ENCODE peak calls at places on chromosomes 1 and 21, in four cellular contexts. P, R, S and Q are unnamed samples.

GRCh38 chr1:99503276-99503747 is 142.6 kb upstream of the PALMD start:
- DNase-seq in S (no peak), R (peak), P (no peak), Q (no peak)

GRCh38 chr1:10308001-10308400 is 90.9 kb upstream of the PGD start:
- DNase-seq in S (no peak), R (no peak), P (no peak), Q (peak)

GRCh38 chr1:2199042-2199810 is 4.7 kb upstream of the FAAP20 start:
- DNase-seq in P (peak), R (peak), S (no peak), Q (peak)

GRCh38 chr1:156936721-156937220 is 16.3 kb downstream of the LRRC71 start:
- DNase-seq in S (no peak), P (no peak), R (no peak), Q (no peak)

GRCh38 chr1:8018492-8019228 is 7.4 kb downstream of the ERRFI1 start:
- DNase-seq in P (no peak), R (no peak), S (no peak), Q (no peak)

GRCh38 chr1:180168786-180169640 is 14.3 kb downstream of the QSOX1 start:
- DNase-seq in P (peak), S (peak), R (peak), Q (peak)

GRCh38 chr21:45975017-45975595 is 6.5 kb upstream of the COL6A1 start:
- DNase-seq in P (peak), R (peak), S (no peak), Q (peak)

GRCh38 chr1:67005068-67005467 is 48.9 kb downstream of the SLC35D1 start:
- DNase-seq in P (no peak), S (no peak), R (no peak), Q (no peak)

GRCh38 chr1:240619901-240620621 is 8.1 kb upstream of the GREM2 start:
- DNase-seq in S (no peak), P (peak), R (no peak), Q (no peak)

GRCh38 chr1:151855997-151856396 is 2.5 kb upstream of the THEM5 start:
- DNase-seq in P (no peak), S (no peak), R (no peak), Q (no peak)

GRCh38 chr1:70745199-70745598 is 302.4 kb downstream of the PTGER3 start:
- DNase-seq in S (peak), R (peak), P (no peak), Q (no peak)

GRCh38 chr1:85494957-85495266 is 30.0 kb upstream of the DDAH1 start:
- DNase-seq in R (peak), P (no peak), S (no peak), Q (no peak)

GRCh38 chr1:88079036-88079435 is 605.0 kb upstream of the PKN2 start:
- DNase-seq in S (peak), P (peak), R (peak), Q (no peak)

GRCh38 chr21:15005391-15005790 is 59.4 kb downstream of the NRIP1 start:
- DNase-seq in P (no peak), S (no peak), R (peak), Q (peak)

GRCh38 chr1:205538211-205538840 is 33.9 kb downstream of the CDK18 start:
- DNase-seq in P (no peak), S (no peak), R (peak), Q (no peak)

GRCh38 chr1:91889717-91890459 is 3.9 kb upstream of the TGFBR3 start:
- DNase-seq in P (no peak), S (no peak), R (peak), Q (no peak)

GRCh38 chr1:208942394-208942793 is 641.1 kb upstream of the CAMK1G start:
- DNase-seq in P (no peak), S (no peak), R (peak), Q (no peak)

GRCh38 chr21:41227357-41228005 is 59.5 kb downstream of the BACE2 start:
- DNase-seq in S (no peak), P (no peak), R (no peak), Q (no peak)

GRCh38 chr1:221548942-221549341 is 192.9 kb downstream of the DUSP10 start:
- DNase-seq in S (no peak), R (no peak), P (no peak), Q (no peak)

GRCh38 chr1:45621501-45621836 is 2.4 kb downstream of the CCDC17 start:
- DNase-seq in R (no peak), S (peak), P (no peak), Q (no peak)

GRCh38 chr21:46215436-46216131 is 13.0 kb downstream of the LSS start:
- DNase-seq in S (no peak), R (no peak), P (no peak), Q (no peak)

GRCh38 chr1:187871177-187871576 is 1042.4 kb downstream of the PLA2G4A start:
- DNase-seq in R (no peak), S (no peak), P (no peak), Q (no peak)

GRCh38 chr1:187696092-187696491 is 867.3 kb downstream of the PLA2G4A start:
- DNase-seq in R (peak), P (peak), S (no peak), Q (no peak)

GRCh38 chr1:152520561-152521090 is 6.3 kb downstream of the CRCT1 start:
- DNase-seq in S (no peak), R (no peak), P (no peak), Q (no peak)

GRCh38 chr1:3417082-3417728 is 37.3 kb upstream of the ARHGEF16 start:
- DNase-seq in S (peak), R (no peak), P (no peak), Q (no peak)

GRCh38 chr21:46066843-46067331 is 31.0 kb upstream of the COL6A2 start:
- DNase-seq in R (peak), P (peak), S (no peak), Q (no peak)

GRCh38 chr21:26388731-26389231 is 184.3 kb downstream of the CYYR1 start:
- DNase-seq in P (no peak), R (peak), S (no peak), Q (no peak)

GRCh38 chr1:180586671-180587155 is 27.9 kb downstream of the OVAAL start:
- DNase-seq in S (no peak), R (peak), P (no peak), Q (no peak)

GRCh38 chr1:22792396-22793171 is 81.9 kb downstream of the EPHB2 start:
- DNase-seq in R (no peak), S (no peak), P (peak), Q (no peak)

GRCh38 chr1:156682166-156682890 is 5.1 kb upstream of the NES start:
- DNase-seq in S (no peak), R (no peak), P (no peak), Q (no peak)

GRCh38 chr1:182702826-182703524 is 18.6 kb upstream of the RGS8 start:
- DNase-seq in P (no peak), R (no peak), S (no peak), Q (no peak)